ENCODE peak calls at places on chromosomes 12 and 14, in five cellular contexts. J is heart right ventricle, L is adrenal gland, A is right lobe of liver, N is GM06990. W is an unnamed sample.

GRCh38 chr12:102298022-102298421 is 100.4 kb upstream of the PMCH start:
- DNase-seq in J (no peak), A (no peak), N (no peak), L (no peak), W (no peak)

GRCh38 chr12:29241821-29242591 is 92.9 kb downstream of the FAR2 start:
- DNase-seq in N (peak; percentile 13), L (no peak), J (no peak), A (peak; percentile 51), W (no peak)

GRCh38 chr14:89417111-89417468 is at the start of gene FOXN3:
- DNase-seq in J (peak; percentile 93), N (peak; percentile 90), L (peak; percentile 93), A (peak; percentile 95), W (peak; percentile 80)

GRCh38 chr12:91383106-91383505 is 200.5 kb upstream of the DCN start:
- DNase-seq in N (no peak), L (no peak), J (no peak), A (no peak), W (no peak)

GRCh38 chr12:76462668-76463224 is 96.8 kb downstream of the OSBPL8 start:
- DNase-seq in A (no peak), L (no peak), J (no peak), N (no peak), W (no peak)

GRCh38 chr14:39203659-39204606 is 28.9 kb downstream of the PNN start:
- DNase-seq in L (no peak), J (no peak), A (no peak), N (no peak), W (no peak)

GRCh38 chr14:60648934-60649814 is at the start of gene SIX1:
- DNase-seq in J (peak; percentile 59), A (no peak), N (peak; percentile 71), L (peak; percentile 73), W (peak; percentile 89)

GRCh38 chr12:13379531-13379930 is 183.0 kb downstream of the EMP1 start:
- DNase-seq in A (no peak), J (no peak), N (no peak), L (no peak), W (no peak)

GRCh38 chr12:117900561-117900960 is 68.2 kb downstream of the KSR2 start:
- DNase-seq in L (no peak), J (no peak), A (no peak), N (no peak), W (no peak)

GRCh38 chr12:114913871-114914801 is 230.2 kb upstream of the TBX3 start:
- DNase-seq in A (no peak), N (no peak), L (peak; percentile 63), J (no peak), W (peak; percentile 92)

GRCh38 chr12:96143392-96143791 is 50.8 kb upstream of the ELK3 start:
- DNase-seq in N (no peak), L (no peak), A (no peak), J (no peak), W (no peak)

GRCh38 chr12:53174881-53175491 is 5.5 kb upstream of the ZNF740 start:
- DNase-seq in L (peak; percentile 52), A (peak; percentile 95), J (no peak), N (no peak), W (peak; percentile 90)

GRCh38 chr12:67193705-67194104 is 75.5 kb upstream of the CAND1 start:
- DNase-seq in A (no peak), J (no peak), L (no peak), N (no peak), W (no peak)

GRCh38 chr12:9718968-9719367 is 13.9 kb downstream of the CLECL1 start:
- DNase-seq in N (no peak), L (no peak), A (no peak), J (no peak), W (no peak)